ENCODE peak calls at places on chromosomes 3 and 15, in four cellular contexts. N is right atrium auricular region; J is central memory CD4-positive, alpha-beta T cell; Q is HT-29. X is an unnamed sample.

GRCh38 chr3:122546151-122546550 is 17.9 kb downstream of the PARP9 start:
- DNase-seq in N (no peak), J (no peak), Q (no peak), X (no peak)

GRCh38 chr15:97840501-97840900 is 120.0 kb upstream of the ARRDC4 start:
- DNase-seq in N (no peak), J (no peak), Q (no peak), X (no peak)

GRCh38 chr15:94105760-94106159 is 125.6 kb upstream of the MCTP2 start:
- DNase-seq in N (no peak), J (no peak), Q (no peak), X (no peak)

GRCh38 chr3:150783920-150784746 is 21.2 kb upstream of the SIAH2 start:
- DNase-seq in N (no peak), J (no peak), Q (no peak), X (no peak)

GRCh38 chr3:141858312-141858711 is 18.1 kb upstream of the ATP1B3 start:
- DNase-seq in N (no peak), J (no peak), Q (no peak), X (no peak)

GRCh38 chr3:11074007-11074406 is 80.3 kb upstream of the HRH1 start:
- DNase-seq in N (no peak), J (no peak), Q (no peak), X (no peak)

GRCh38 chr15:88880944-88881740 is 14.2 kb downstream of the HAPLN3 start:
- DNase-seq in N (no peak), J (no peak), Q (no peak), X (no peak)

GRCh38 chr15:61342390-61342789 is 113.3 kb upstream of the RORA start:
- DNase-seq in N (no peak), J (no peak), Q (no peak), X (no peak)

GRCh38 chr3:22620498-22620897 is 582.6 kb upstream of the UBE2E2 start:
- DNase-seq in N (no peak), J (no peak), Q (no peak), X (no peak)

GRCh38 chr3:195160257-195160898 is 110.6 kb downstream of the XXYLT1 start:
- DNase-seq in N (no peak), J (no peak), Q (no peak), X (no peak)

GRCh38 chr3:187593347-187593850 is 76.8 kb downstream of the SST start:
- DNase-seq in N (no peak), J (no peak), Q (peak; percentile 15), X (no peak)

GRCh38 chr15:68391084-68391483 is 40.9 kb downstream of the ITGA11 start:
- DNase-seq in N (no peak), J (no peak), Q (no peak), X (no peak)

GRCh38 chr3:150721285-150722130 is 17.8 kb upstream of the ERICH6 start:
- DNase-seq in N (no peak), J (peak; percentile 67), Q (peak; percentile 82), X (peak; percentile 67)

GRCh38 chr3:55012091-55012490 is 84.2 kb upstream of the LRTM1 start:
- DNase-seq in N (no peak), J (no peak), Q (no peak), X (no peak)

GRCh38 chr15:52255008-52255407 is 40.6 kb downstream of the MYO5C start:
- DNase-seq in N (no peak), J (no peak), Q (no peak), X (no peak)

GRCh38 chr15:61116830-61117229 is 112.3 kb downstream of the RORA start:
- DNase-seq in N (no peak), J (no peak), Q (no peak), X (no peak)

GRCh38 chr3:42658091-42658770 is 4.7 kb downstream of the ZBTB47 start:
- DNase-seq in N (no peak), J (no peak), Q (no peak), X (no peak)

GRCh38 chr15:39118510-39118909 is 462.4 kb upstream of the THBS1 start:
- DNase-seq in N (no peak), J (no peak), Q (no peak), X (no peak)

GRCh38 chr15:89217031-89217430 is 4.3 kb downstream of the RLBP1 start:
- DNase-seq in N (no peak), J (no peak), Q (no peak), X (no peak)

GRCh38 chr3:173711619-173712018 is 314.1 kb downstream of the NLGN1 start:
- DNase-seq in N (no peak), J (no peak), Q (peak; percentile 61), X (no peak)

GRCh38 chr3:181629029-181629428 is 82.7 kb upstream of the SOX2 start:
- DNase-seq in N (no peak), J (no peak), Q (no peak), X (no peak)

GRCh38 chr3:61985020-61985419 is 388.3 kb downstream of the FEZF2 start:
- DNase-seq in N (no peak), J (no peak), Q (no peak), X (no peak)

GRCh38 chr3:183195266-183195665 is 32.7 kb upstream of the LAMP3 start:
- DNase-seq in N (no peak), J (no peak), Q (no peak), X (no peak)

GRCh38 chr3:94234177-94234788 is 171.4 kb downstream of the NSUN3 start:
- DNase-seq in N (no peak), J (no peak), Q (peak; percentile 73), X (no peak)

GRCh38 chr3:72446406-72447058 is 401.7 kb downstream of the SHQ1 start:
- DNase-seq in N (peak; percentile 61), J (peak; percentile 33), Q (peak; percentile 41), X (peak; percentile 36)

GRCh38 chr15:55741592-55742497 is 1.1 kb downstream of the PRTG start:
- DNase-seq in N (no peak), J (no peak), Q (no peak), X (no peak)

GRCh38 chr3:119664370-119664769 is 4.0 kb upstream of the POPDC2 start:
- DNase-seq in N (no peak), J (no peak), Q (no peak), X (no peak)

GRCh38 chr3:107488942-107489341 is 33.8 kb upstream of the BBX start:
- DNase-seq in N (no peak), J (no peak), Q (no peak), X (no peak)

GRCh38 chr3:43695443-43695842 is 4.7 kb downstream of the ABHD5 start:
- DNase-seq in N (no peak), J (no peak), Q (no peak), X (no peak)

GRCh38 chr3:28646435-28646834 is 297.8 kb upstream of the AZI2 start:
- DNase-seq in N (no peak), J (no peak), Q (no peak), X (no peak)

GRCh38 chr15:69090197-69090948 is 70.1 kb upstream of the GLCE start:
- DNase-seq in N (no peak), J (no peak), Q (no peak), X (no peak)

GRCh38 chr3:107990433-107990832 is 100.4 kb downstream of the CD47 start:
- DNase-seq in N (no peak), J (no peak), Q (no peak), X (no peak)

GRCh38 chr3:190585771-190586630 is 72.1 kb downstream of the IL1RAP start:
- DNase-seq in N (peak; percentile 65), J (no peak), Q (peak; percentile 49), X (no peak)

GRCh38 chr3:123344941-123345594 is 103.8 kb downstream of the ADCY5 start:
- DNase-seq in N (no peak), J (no peak), Q (no peak), X (no peak)

GRCh38 chr3:79604681-79605080 is 163.1 kb downstream of the ROBO1 start:
- DNase-seq in N (no peak), J (no peak), Q (no peak), X (no peak)

GRCh38 chr15:25862469-25863066 is 559 bp downstream of the ATP10A start:
- DNase-seq in N (no peak), J (peak; percentile 56), Q (no peak), X (peak; percentile 52)

X was measured in CD4-positive, alpha-beta memory T cell.